ENCODE peak calls at places on chromosomes 12 and 14, in six cellular contexts. H is prostate gland, M is BJ, L is GM23248, V is Peyer's patch, Y is mammary epithelial cell. F is an unnamed sample.

GRCh38 chr14:35480119-35480769 is 53.7 kb upstream of the INSM2 start:
- DNase-seq in H (no peak), M (no peak), L (peak; percentile 12), V (no peak), Y (peak; percentile 1), F (peak; percentile 1)

GRCh38 chr12:107775093-107775721 is 703 bp downstream of the ASCL4 start:
- DNase-seq in H (no peak), M (no peak), L (peak; percentile 30), V (no peak), Y (no peak), F (no peak)

GRCh38 chr14:90235179-90235976 is 21.0 kb upstream of the PSMC1 start:
- DNase-seq in H (peak; percentile 14), M (no peak), L (peak; percentile 72), V (peak; percentile 81), Y (peak; percentile 37), F (peak; percentile 62)

GRCh38 chr12:19131020-19131431 is 1.5 kb downstream of the PLEKHA5 start:
- DNase-seq in H (peak; percentile 15), M (no peak), L (peak; percentile 70), V (no peak), Y (peak; percentile 88), F (peak; percentile 59)

GRCh38 chr14:69624131-69624530 is 12.7 kb downstream of the SUSD6 start:
- DNase-seq in H (no peak), M (no peak), L (no peak), V (no peak), Y (no peak), F (no peak)

GRCh38 chr12:127716181-127716580 is 550.8 kb upstream of the TMEM132C start:
- DNase-seq in H (no peak), M (no peak), L (no peak), V (no peak), Y (no peak), F (no peak)

GRCh38 chr12:52227767-52228166 is 5.3 kb upstream of the KRT7 start:
- DNase-seq in H (no peak), M (no peak), L (no peak), V (no peak), Y (no peak), F (no peak)

GRCh38 chr12:212799-213526 is 994 bp downstream of the SLC6A12 start:
- DNase-seq in H (no peak), M (no peak), L (no peak), V (no peak), Y (no peak), F (peak; percentile 5)

GRCh38 chr14:28294834-28295440 is 471.6 kb upstream of the FOXG1 start:
- DNase-seq in H (no peak), M (no peak), L (peak; percentile 2), V (no peak), Y (peak; percentile 52), F (peak; percentile 45)

GRCh38 chr12:7092229-7092985 is at the start of gene C1R:
- DNase-seq in H (peak; percentile 55), M (peak; percentile 63), L (peak; percentile 72), V (peak; percentile 88), Y (peak; percentile 48), F (peak; percentile 97)
- H3K4me3 ChIP-seq in H (peak within 1 kb of the TSS; percentile 21), M (peak within 1 kb of the TSS; percentile 76), L (peak within 1 kb of the TSS; percentile 75), V (peak within 1 kb of the TSS; percentile 36), Y (peak within 1 kb of the TSS; percentile 46), F (peak within 1 kb of the TSS; percentile 95)

GRCh38 chr14:93879362-93879983 is 47.7 kb upstream of the FAM181A start:
- DNase-seq in H (no peak), M (no peak), L (no peak), V (no peak), Y (no peak), F (no peak)
- H3K4me3 ChIP-seq in H (no peak overlapping the region), M (no peak overlapping the region), L (peak overlapping the region; percentile 25), V (no peak overlapping the region), Y (no peak overlapping the region), F (no peak overlapping the region)

DNA sequence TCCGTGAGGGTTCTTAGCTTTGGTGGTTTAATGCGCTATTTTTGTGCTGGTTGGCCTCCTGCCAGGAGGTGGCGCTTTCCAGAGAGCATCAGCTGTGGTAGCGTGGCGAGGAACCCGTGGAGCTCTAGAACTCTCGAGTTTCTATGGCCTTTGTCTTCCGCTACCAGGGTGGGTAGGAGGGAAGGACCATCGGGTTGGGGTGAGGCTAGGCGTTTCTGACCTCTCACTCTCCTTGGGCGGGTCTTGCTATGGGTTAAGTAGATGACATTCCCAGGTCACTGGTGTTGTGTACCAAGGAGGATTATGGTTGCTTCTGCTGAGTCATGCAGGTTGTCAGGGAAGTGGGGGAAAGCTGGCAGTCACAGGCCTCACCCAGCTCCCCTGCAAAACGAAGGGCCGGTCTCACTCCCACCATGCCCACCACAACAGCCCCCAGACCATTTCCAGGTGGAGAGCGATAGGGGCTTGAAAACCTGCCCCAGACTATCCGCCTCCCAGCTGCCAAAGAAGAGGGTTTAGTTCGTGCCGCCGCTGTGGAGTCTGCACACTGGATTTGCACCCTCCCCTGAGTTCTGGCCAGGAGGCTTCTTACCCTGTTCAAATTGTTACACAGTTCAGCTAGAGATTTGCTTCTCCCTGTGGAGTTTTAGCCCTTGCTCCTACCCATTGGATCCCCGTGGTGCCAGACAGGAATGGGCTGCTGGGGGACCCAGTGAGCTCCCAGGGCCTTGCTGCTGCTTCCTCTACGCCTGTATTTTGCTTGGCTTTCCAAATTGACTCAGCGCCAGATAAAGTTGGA is 21.9 kb downstream of the RNFT2 start:
- DNase-seq in H (no peak), M (no peak), L (no peak), V (peak; percentile 64), Y (no peak), F (peak; percentile 51)
- H3K4me3 ChIP-seq in H (no peak overlapping the region), M (no peak overlapping the region), L (no peak overlapping the region), V (no peak overlapping the region), Y (no peak overlapping the region), F (no peak overlapping the region)

GRCh38 chr14:55302770-55303472 is 31.7 kb downstream of the FBXO34 start:
- DNase-seq in H (no peak), M (no peak), L (no peak), V (no peak), Y (peak; percentile 43), F (peak; percentile 16)
- H3K4me3 ChIP-seq in H (no peak overlapping the region), M (no peak overlapping the region), L (no peak overlapping the region), V (no peak overlapping the region), Y (no peak overlapping the region), F (no peak overlapping the region)

GRCh38 chr12:63849641-63850040 is 5.1 kb downstream of the SRGAP1 start:
- DNase-seq in H (no peak), M (no peak), L (no peak), V (no peak), Y (no peak), F (no peak)
- H3K4me3 ChIP-seq in H (no peak overlapping the region), M (no peak overlapping the region), L (peak overlapping the region; percentile 22), V (no peak overlapping the region), Y (no peak overlapping the region), F (no peak overlapping the region)

DNA sequence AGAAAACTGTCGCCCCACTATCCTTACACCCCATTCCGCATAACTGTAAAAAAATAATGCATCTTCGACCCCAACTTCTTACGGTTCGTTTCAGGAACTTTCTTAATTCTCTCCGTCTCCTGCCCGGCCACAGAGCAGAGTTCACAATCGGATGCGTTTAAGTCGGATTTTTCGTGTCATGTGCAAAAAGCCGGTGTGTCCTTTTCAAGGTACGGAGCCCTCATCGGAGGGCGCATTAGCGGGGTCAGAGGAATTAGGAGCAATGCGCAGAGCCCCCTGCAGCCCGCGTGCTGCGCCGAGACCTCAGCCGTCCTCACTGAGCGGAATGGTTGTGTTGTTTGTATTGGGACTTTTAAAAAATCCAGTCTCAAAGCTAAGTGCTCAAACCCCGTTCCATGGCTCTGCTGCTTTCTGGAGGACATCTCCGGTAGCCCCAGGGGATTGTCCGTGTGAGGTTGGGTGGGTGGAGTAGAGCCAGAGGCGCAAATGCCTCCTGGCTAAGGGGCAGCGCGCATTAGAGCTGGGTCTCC is 3.8 kb upstream of the GSC start:
- DNase-seq in H (no peak), M (no peak), L (no peak), V (no peak), Y (no peak), F (no peak)
- H3K4me3 ChIP-seq in H (no peak overlapping the region), M (no peak overlapping the region), L (no peak overlapping the region), V (no peak overlapping the region), Y (no peak overlapping the region), F (no peak overlapping the region)

GRCh38 chr14:77141592-77142288 is at the start of gene ZDHHC22:
- DNase-seq in H (no peak), M (no peak), L (no peak), V (no peak), Y (no peak), F (no peak)
- H3K4me3 ChIP-seq in H (peak within 1 kb of the TSS; percentile 20), M (peak within 1 kb of the TSS; percentile 22), L (peak within 1 kb of the TSS; percentile 50), V (peak within 1 kb of the TSS; percentile 5), Y (no peak within 1 kb of the TSS), F (peak within 1 kb of the TSS; percentile 41)